ENCODE peak calls at places on chromosomes 12 and 14, in five cellular contexts. D, S, J, W and H are unnamed samples.

GRCh38 chr14:52313903-52314481 is at the start of gene PTGER2:
- DNase-seq in D (peak), S (peak), J (peak), W (peak), H (no peak)

GRCh38 chr12:103140217-103140616 is 182.7 kb downstream of the ASCL1 start:
- DNase-seq in D (no peak), S (no peak), J (no peak), W (no peak), H (no peak)

GRCh38 chr12:16331998-16332397 is 15.4 kb upstream of the MGST1 start:
- DNase-seq in D (peak), S (no peak), J (no peak), W (no peak), H (no peak)

GRCh38 chr14:80621701-80622100 is 319.8 kb downstream of the CEP128 start:
- DNase-seq in D (peak), S (no peak), J (no peak), W (no peak), H (peak)

GRCh38 chr12:63294327-63294632 is 143.3 kb upstream of the AVPR1A start:
- DNase-seq in D (peak), S (no peak), J (no peak), W (no peak), H (no peak)

GRCh38 chr14:59254146-59254910 is 65.9 kb downstream of the DAAM1 start:
- DNase-seq in D (peak), S (no peak), J (peak), W (peak), H (no peak)

GRCh38 chr14:61861320-61861865 is 99.2 kb downstream of the SNAPC1 start:
- DNase-seq in D (no peak), S (no peak), J (no peak), W (no peak), H (no peak)

GRCh38 chr12:24469089-24469488 is 479.8 kb downstream of the BCAT1 start:
- DNase-seq in D (no peak), S (no peak), J (no peak), W (no peak), H (no peak)

GRCh38 chr14:51648296-51648695 is 3.4 kb upstream of the FRMD6 start:
- DNase-seq in D (no peak), S (no peak), J (no peak), W (no peak), H (no peak)

DNA sequence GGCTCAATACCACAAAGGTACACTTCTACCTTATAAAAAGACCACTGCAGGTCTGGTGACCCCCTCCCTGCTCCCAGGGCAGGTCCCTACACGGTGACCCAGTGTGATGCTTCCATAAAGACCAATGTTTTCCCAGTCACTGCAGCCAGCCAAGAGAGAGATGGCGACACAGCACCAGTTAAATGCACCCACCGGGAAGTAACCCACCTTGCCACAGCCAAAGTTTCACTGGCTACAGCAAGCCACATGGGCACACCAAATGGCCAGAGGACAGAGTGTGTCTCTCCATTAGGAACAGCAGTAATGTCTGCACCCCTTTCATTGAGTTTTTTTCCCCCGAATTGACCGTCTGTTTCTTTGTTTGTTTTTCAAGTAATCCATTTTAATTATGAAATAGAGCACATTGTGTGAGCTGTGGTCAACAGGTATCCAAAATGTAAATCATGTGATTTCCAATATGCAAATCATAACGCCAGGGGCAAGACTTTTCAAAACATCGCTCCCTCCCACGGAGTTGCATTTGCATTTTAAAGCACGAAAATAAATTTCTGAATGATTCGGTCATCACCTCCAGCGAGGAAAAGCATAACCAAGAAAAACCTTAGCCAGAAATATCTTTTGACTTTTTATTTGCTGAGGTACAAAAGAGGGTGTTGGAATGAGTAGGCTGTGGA is 48.9 kb upstream of the EML1 start:
- DNase-seq in D (peak), S (no peak), J (no peak), W (no peak), H (no peak)
- TF ChIP-seq CTCF in D (no peak), S (no peak), J (no peak), W (no peak), H (no peak)

DNA sequence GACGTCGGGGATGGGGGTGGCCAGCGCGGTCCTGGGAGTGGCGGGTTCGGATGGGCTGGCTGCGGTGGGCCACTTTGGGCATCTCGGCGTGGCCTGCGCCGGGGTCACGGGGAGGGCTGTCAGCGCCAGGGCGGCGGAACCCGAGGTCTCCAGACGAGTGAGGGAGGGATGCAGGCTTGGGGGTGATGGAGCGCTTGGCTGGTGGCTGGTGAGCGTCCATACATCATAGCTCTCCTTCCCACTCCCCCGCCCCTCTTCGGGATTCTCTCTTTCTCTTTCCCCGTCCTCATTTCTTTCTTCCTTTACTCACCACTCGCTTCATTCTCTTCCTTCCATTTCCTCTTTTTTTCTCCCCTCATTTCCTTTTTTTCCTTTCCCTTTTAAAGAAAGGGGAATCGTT is 260.1 kb upstream of the E2F7 start:
- DNase-seq in D (no peak), S (no peak), J (no peak), W (no peak), H (no peak)
- H3K4me3 ChIP-seq in D (no peak), S (peak), J (peak), W (peak), H (peak)

DNA sequence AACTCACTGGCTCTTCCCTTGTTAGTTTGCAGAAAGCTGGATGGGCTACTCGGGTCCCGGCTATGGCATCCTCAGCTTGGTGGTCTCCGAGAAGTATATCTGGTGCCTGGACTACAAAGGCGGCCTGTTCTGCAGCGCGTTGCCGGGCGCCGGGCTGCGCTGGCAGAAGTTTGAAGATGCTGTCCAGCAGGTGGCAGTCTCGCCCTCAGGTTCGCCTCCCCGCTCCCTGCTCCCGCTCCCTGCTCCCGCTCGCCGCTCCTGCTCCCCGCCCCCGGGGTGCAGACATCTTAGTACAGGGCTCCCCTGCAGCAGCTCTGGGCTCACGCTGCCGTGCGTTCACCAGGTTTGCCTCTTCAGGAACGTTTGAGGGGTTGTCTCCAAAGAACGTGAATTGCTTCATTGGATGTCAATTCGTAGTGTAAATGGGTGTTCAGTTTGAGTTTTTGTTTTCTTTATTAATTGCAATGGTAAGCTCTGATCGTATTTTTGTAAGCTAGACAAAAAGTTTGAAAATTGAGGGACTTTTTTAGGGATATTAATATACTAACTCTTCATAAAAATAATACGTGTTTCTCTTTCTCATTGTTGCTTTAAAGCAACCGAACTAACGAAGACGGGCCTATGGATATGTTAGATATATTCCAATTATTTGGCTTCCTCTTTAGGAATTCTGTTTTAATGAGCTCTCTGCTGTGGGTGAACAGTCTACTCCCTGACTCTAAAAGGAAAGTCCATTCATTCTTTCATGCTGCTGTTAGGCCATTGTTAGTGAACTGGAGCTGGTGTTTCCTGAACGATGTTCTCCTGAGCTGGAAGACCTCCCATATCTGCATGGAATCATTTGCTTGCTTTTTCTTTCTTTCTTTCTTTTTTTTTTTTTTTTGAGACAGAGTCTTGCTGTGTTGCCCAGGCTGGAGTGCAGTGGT is 71.3 kb downstream of the ANKRD9 start:
- DNase-seq in D (peak), S (peak), J (peak), W (peak), H (peak)
- TF ChIP-seq CTCF in D (peak), S (peak), J (peak), W (peak), H (peak)

GRCh38 chr12:114902665-114903393 is 218.9 kb upstream of the TBX3 start:
- DNase-seq in D (peak), S (no peak), J (no peak), W (no peak), H (no peak)

GRCh38 chr12:114898159-114898558 is 214.2 kb upstream of the TBX3 start:
- DNase-seq in D (no peak), S (no peak), J (no peak), W (no peak), H (no peak)

GRCh38 chr12:114901316-114901715 is 217.3 kb upstream of the TBX3 start:
- DNase-seq in D (no peak), S (no peak), J (no peak), W (no peak), H (no peak)

GRCh38 chr12:114904254-114905003 is 220.5 kb upstream of the TBX3 start:
- DNase-seq in D (peak), S (no peak), J (no peak), W (no peak), H (no peak)

GRCh38 chr12:114903394-114903748 is 219.4 kb upstream of the TBX3 start:
- DNase-seq in D (no peak), S (no peak), J (no peak), W (no peak), H (no peak)
- H3K4me3 ChIP-seq in D (no peak), S (no peak), J (no peak), W (no peak), H (no peak)